ENCODE peak calls at places on chromosomes 7 and 10, in seven cellular contexts. J is cardiac fibroblast, C is pancreas, B is astrocyte of the spinal cord, I is astrocyte, O is heart right ventricle, A is MM.1S. V is an unnamed sample.

GRCh38 chr10:46218921-46219320 is 67.9 kb upstream of the ANTXRL start:
- DNase-seq in A (no peak), C (no peak), O (no peak), B (no peak), I (no peak), J (no peak), V (no peak)

GRCh38 chr10:72334832-72335393 is 19.8 kb downstream of the DNAJB12 start:
- DNase-seq in J (peak), B (peak), I (peak), A (peak), C (peak), O (peak), V (peak)

GRCh38 chr7:158809596-158809995 is 19.7 kb downstream of the ESYT2 start:
- DNase-seq in J (no peak), O (no peak), B (peak), C (no peak), I (no peak), A (no peak), V (peak)

GRCh38 chr7:108094933-108095710 is 35.0 kb downstream of the LAMB4 start:
- DNase-seq in J (peak), O (no peak), I (peak), B (peak), A (peak), C (no peak), V (no peak)

GRCh38 chr7:121505021-121505420 is 108.9 kb upstream of the FAM3C start:
- DNase-seq in I (peak), A (no peak), J (peak), B (peak), C (no peak), O (no peak), V (no peak)

GRCh38 chr7:37916673-37917660 is at the start of gene SFRP4:
- DNase-seq in O (peak), A (peak), I (peak), C (peak), B (peak), J (peak), V (peak)

GRCh38 chr7:112572669-112573301 is 92.0 kb downstream of the LSMEM1 start:
- DNase-seq in A (no peak), I (no peak), B (no peak), J (no peak), O (no peak), C (no peak), V (no peak)

GRCh38 chr10:110006358-110007170 is 1.2 kb upstream of the ADD3 start:
- DNase-seq in I (peak), O (peak), B (peak), A (no peak), J (peak), C (no peak), V (no peak)

GRCh38 chr7:105473163-105473562 is 48.9 kb downstream of the PUS7 start:
- DNase-seq in A (no peak), I (peak), J (peak), C (no peak), B (peak), O (no peak), V (no peak)

GRCh38 chr7:32489788-32490126 is 423 bp downstream of the LSM5 start:
- DNase-seq in A (no peak), B (no peak), J (no peak), O (no peak), C (no peak), I (no peak), V (no peak)

GRCh38 chr7:42095791-42096190 is 141.2 kb downstream of the GLI3 start:
- DNase-seq in O (no peak), B (no peak), J (no peak), A (no peak), I (no peak), C (no peak), V (no peak)

GRCh38 chr7:4631664-4632171 is 50.4 kb upstream of the FOXK1 start:
- DNase-seq in C (peak), B (peak), J (peak), O (peak), I (peak), A (no peak), V (no peak)

GRCh38 chr10:22010973-22011408 is 7.5 kb upstream of the DNAJC1 start:
- DNase-seq in J (peak), O (no peak), B (peak), C (no peak), A (peak), I (no peak), V (peak)

GRCh38 chr10:125370578-125370977 is 210.2 kb upstream of the CTBP2 start:
- DNase-seq in B (no peak), I (no peak), J (no peak), C (no peak), O (no peak), A (no peak), V (no peak)

GRCh38 chr10:35640951-35641429 is 1.1 kb downstream of the FZD8 start:
- DNase-seq in O (peak), I (peak), C (peak), J (peak), A (peak), B (peak), V (peak)

GRCh38 chr7:69772699-69773436 is 174.6 kb downstream of the AUTS2 start:
- DNase-seq in C (no peak), B (no peak), I (no peak), O (no peak), J (no peak), A (no peak), V (no peak)

GRCh38 chr7:108196004-108196403 is 65.8 kb upstream of the LAMB4 start:
- DNase-seq in O (no peak), I (peak), C (no peak), B (peak), A (no peak), J (peak), V (no peak)

GRCh38 chr10:6840093-6840763 is 260.2 kb upstream of the PRKCQ start:
- DNase-seq in C (no peak), O (no peak), A (no peak), J (peak), I (peak), B (no peak), V (no peak)

GRCh38 chr10:15363031-15363430 is 8.1 kb downstream of the FAM171A1 start:
- DNase-seq in A (no peak), O (no peak), C (no peak), I (no peak), J (peak), B (no peak), V (no peak)

GRCh38 chr7:105352018-105352612 is 36.6 kb downstream of the SRPK2 start:
- DNase-seq in C (no peak), O (peak), J (peak), A (peak), I (peak), B (peak), V (peak)

GRCh38 chr7:43792471-43792870 is 34.0 kb downstream of the BLVRA start:
- DNase-seq in O (no peak), C (no peak), J (no peak), I (no peak), A (no peak), B (no peak), V (no peak)

GRCh38 chr7:142603870-142604448 is 145.3 kb upstream of the PRSS1 start:
- DNase-seq in B (peak), I (peak), J (peak), O (no peak), A (peak), C (no peak), V (peak)

GRCh38 chr10:119652361-119652760 is 1.2 kb downstream of the BAG3 start:
- DNase-seq in C (no peak), B (peak), O (no peak), J (peak), I (peak), A (peak), V (peak)

GRCh38 chr10:92419740-92420553 is 129.0 kb downstream of the MARCHF5 start:
- DNase-seq in I (peak), J (peak), C (peak), B (peak), O (peak), A (no peak), V (no peak)

GRCh38 chr10:108567899-108568752 is 1355.2 kb downstream of the XPNPEP1 start:
- DNase-seq in O (no peak), C (no peak), A (peak), I (no peak), B (no peak), J (peak), V (no peak)

GRCh38 chr7:99196536-99197288 is 11.2 kb downstream of the KPNA7 start:
- DNase-seq in C (no peak), I (peak), J (peak), B (peak), A (no peak), O (no peak), V (no peak)

GRCh38 chr7:46716926-46717325 is 795.9 kb upstream of the IGFBP3 start:
- DNase-seq in J (no peak), A (no peak), B (no peak), I (no peak), C (no peak), O (no peak), V (no peak)

GRCh38 chr7:117172283-117172682 is 150.6 kb downstream of the WNT2 start:
- DNase-seq in O (no peak), I (no peak), J (no peak), B (no peak), A (no peak), C (no peak), V (no peak)

DNA sequence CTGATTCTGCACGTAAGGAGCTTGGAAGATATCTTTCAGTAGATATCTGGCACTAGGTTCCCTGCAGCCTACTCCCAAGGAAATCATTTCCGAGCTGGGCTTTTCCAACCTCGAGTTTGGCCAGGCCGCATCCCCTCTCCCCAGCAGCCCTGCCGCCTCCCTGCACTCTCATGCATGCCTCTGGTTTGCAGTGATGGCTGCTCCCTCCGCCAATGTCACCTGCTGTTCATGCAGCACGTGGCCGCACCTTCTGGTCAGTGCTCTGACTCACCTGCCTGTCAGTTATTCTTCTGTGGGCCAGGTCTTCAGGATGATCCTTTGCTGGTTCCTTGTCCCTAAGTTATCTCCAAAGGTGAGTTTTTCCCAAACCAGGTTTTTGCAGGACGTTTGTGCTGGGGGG is 50.6 kb upstream of the RASGEF1A start:
- DNase-seq in C (no peak), A (no peak), B (no peak), O (no peak), J (no peak), I (no peak), V (no peak)
- H3K4me3 ChIP-seq in C (no peak), A (no peak), B (no peak), O (no peak), J (no peak), I (no peak), V (no peak)

GRCh38 chr10:100912013-100912608 is 652 bp upstream of the SLF2 start:
- DNase-seq in C (no peak), I (peak), B (no peak), A (no peak), J (no peak), O (no peak), V (no peak)
- H3K4me3 ChIP-seq in C (peak), I (peak), B (peak), A (peak), J (peak), O (peak), V (peak)

GRCh38 chr10:104333728-104334373 is 4.4 kb downstream of the ITPRIP start:
- DNase-seq in O (no peak), B (peak), I (no peak), J (peak), C (no peak), A (no peak), V (no peak)
- H3K4me3 ChIP-seq in O (no peak), B (no peak), I (no peak), J (no peak), C (no peak), A (no peak), V (no peak)

GRCh38 chr10:3293536-3294431 is 121.2 kb upstream of the PITRM1 start:
- DNase-seq in O (no peak), B (peak), C (no peak), J (no peak), I (peak), A (no peak), V (no peak)
- H3K4me3 ChIP-seq in O (no peak), B (no peak), C (no peak), J (no peak), I (no peak), A (no peak), V (no peak)

GRCh38 chr7:28071570-28071969 is 109.0 kb downstream of the JAZF1 start:
- DNase-seq in O (no peak), A (no peak), B (no peak), J (no peak), I (no peak), C (no peak), V (no peak)

GRCh38 chr7:28067171-28067570 is 113.4 kb downstream of the JAZF1 start:
- DNase-seq in O (no peak), I (no peak), J (no peak), C (no peak), B (no peak), A (no peak), V (no peak)

GRCh38 chr7:28070311-28071055 is 110.1 kb downstream of the JAZF1 start:
- DNase-seq in J (no peak), O (no peak), I (no peak), C (no peak), A (no peak), B (no peak), V (no peak)

GRCh38 chr7:28068811-28069216 is 111.8 kb downstream of the JAZF1 start:
- DNase-seq in C (no peak), J (peak), A (no peak), O (no peak), I (no peak), B (peak), V (no peak)

GRCh38 chr7:28069788-28070187 is 110.8 kb downstream of the JAZF1 start:
- DNase-seq in J (peak), B (peak), I (peak), A (no peak), C (no peak), O (peak), V (no peak)
- H3K4me3 ChIP-seq in J (no peak), B (no peak), I (no peak), A (no peak), C (no peak), O (no peak), V (no peak)

GRCh38 chr10:123143825-123144168 is 4.1 kb upstream of the HMX2 start:
- DNase-seq in J (no peak), B (no peak), A (no peak), O (no peak), C (no peak), I (no peak), V (no peak)

GRCh38 chr10:123141791-123142700 is 5.9 kb upstream of the HMX2 start:
- DNase-seq in A (no peak), I (no peak), J (no peak), O (no peak), C (no peak), B (no peak), V (no peak)

GRCh38 chr10:123143162-123143824 is 4.6 kb upstream of the HMX2 start:
- DNase-seq in B (no peak), J (no peak), I (no peak), C (no peak), O (no peak), A (no peak), V (no peak)

GRCh38 chr10:123140983-123141390 is 5.2 kb downstream of the HMX3 start:
- DNase-seq in O (no peak), I (no peak), B (no peak), A (no peak), J (no peak), C (no peak), V (no peak)

GRCh38 chr10:123142701-123143161 is 5.2 kb upstream of the HMX2 start:
- DNase-seq in O (no peak), C (no peak), A (no peak), J (no peak), B (no peak), I (no peak), V (no peak)
- H3K4me3 ChIP-seq in O (no peak), C (no peak), A (no peak), J (no peak), B (no peak), I (no peak), V (no peak)

GRCh38 chr10:48305905-48306264 is 592 bp upstream of the MAPK8 start:
- DNase-seq in B (no peak), O (no peak), A (no peak), J (no peak), C (no peak), I (no peak), V (no peak)
- H3K4me3 ChIP-seq in B (peak), O (peak), A (peak), J (peak), C (peak), I (peak), V (peak)

V was measured in GM12865.